ENCODE peak calls at places on chromosomes 2 and 18, in eight cellular contexts. U is keratinocyte; E is activated CD4-positive, CD25-positive, alpha-beta regulatory T cell treated with anti-CD3 and anti-CD28 coated beads, Interleukin-2, amount 50 U/mL, for 72 hours; Y is NCI-H1092 treated with DMSO at 0.1 percent for 48 hours; J is lung microvascular endothelial cell; C is GM23338; Z is AG09319; T is nucleus accumbens. B is an unnamed sample.
A peak's percentile ranks its signal among the peaks of the same experiment; 100 is the strongest.

GRCh38 chr2:23584054-23584745 is 199.2 kb downstream of the KLHL29 start:
- DNase-seq in E (no peak), T (no peak), U (no peak), C (no peak), J (no peak), Z (no peak), Y (peak; percentile 92), B (peak; percentile 92)

GRCh38 chr18:23226930-23227728 is 91.8 kb downstream of the CABLES1 start:
- DNase-seq in U (no peak), J (peak; percentile 92), E (no peak), Z (no peak), Y (no peak), C (no peak), T (no peak), B (no peak)

GRCh38 chr2:118168606-118169005 is 80.3 kb downstream of the INSIG2 start:
- DNase-seq in E (no peak), Y (no peak), Z (no peak), T (no peak), C (no peak), J (no peak), U (no peak), B (no peak)

GRCh38 chr2:165475270-165476004 is 5.9 kb downstream of the CSRNP3 start:
- DNase-seq in T (peak; percentile 22), J (no peak), E (no peak), U (no peak), Z (no peak), C (no peak), Y (no peak), B (no peak)

GRCh38 chr18:32770651-32771168 is 2.1 kb downstream of the KLHL14 start:
- DNase-seq in T (no peak), Z (no peak), U (no peak), E (no peak), J (peak; percentile 10), C (peak; percentile 51), Y (no peak), B (peak; percentile 65)

GRCh38 chr2:46024146-46024779 is 272.9 kb upstream of the EPAS1 start:
- DNase-seq in J (peak; percentile 73), Y (no peak), T (no peak), U (no peak), C (no peak), Z (no peak), E (no peak), B (no peak)

GRCh38 chr2:75053484-75054112 is 95.2 kb downstream of the POLE4 start:
- DNase-seq in C (peak; percentile 92), E (no peak), J (peak; percentile 60), Z (no peak), T (no peak), U (no peak), Y (peak; percentile 67), B (peak; percentile 52)

GRCh38 chr2:153477641-153478288 is 797 bp downstream of the RPRM start:
- DNase-seq in C (peak; percentile 62), Z (no peak), Y (peak; percentile 32), J (peak; percentile 2), T (no peak), E (no peak), U (no peak), B (no peak)

GRCh38 chr2:46650556-46651001 is 171.2 kb downstream of the TMEM247 start:
- DNase-seq in J (peak; percentile 92), U (peak; percentile 32), E (peak; percentile 47), Y (peak; percentile 61), Z (peak; percentile 73), C (peak; percentile 95), T (peak; percentile 73), B (peak; percentile 77)

GRCh38 chr2:168608796-168609195 is 152.7 kb downstream of the CERS6 start:
- DNase-seq in U (no peak), T (no peak), Y (no peak), J (no peak), Z (no peak), C (no peak), E (no peak), B (no peak)

GRCh38 chr2:212683346-212683745 is 144.7 kb upstream of the ERBB4 start:
- DNase-seq in C (no peak), T (no peak), Z (no peak), E (no peak), U (no peak), Y (no peak), J (no peak), B (no peak)

GRCh38 chr2:27992787-27993747 is 102.5 kb downstream of the BABAM2 start:
- DNase-seq in J (peak; percentile 33), Y (no peak), Z (no peak), E (no peak), U (no peak), C (peak; percentile 29), T (no peak), B (no peak)

GRCh38 chr18:45384137-45384998 is 230.9 kb upstream of the SLC14A2 start:
- DNase-seq in J (peak; percentile 59), Y (peak; percentile 80), T (peak; percentile 41), Z (no peak), C (peak; percentile 93), U (no peak), E (peak; percentile 37), B (peak; percentile 58)

GRCh38 chr2:39938035-39938835 is 159.2 kb upstream of the THUMPD2 start:
- DNase-seq in C (no peak), U (no peak), J (no peak), T (no peak), E (no peak), Y (no peak), Z (peak; percentile 29), B (no peak)

GRCh38 chr2:7673101-7673500 is 755.9 kb downstream of the RNF144A start:
- DNase-seq in Y (no peak), T (no peak), E (no peak), U (no peak), Z (no peak), J (no peak), C (no peak), B (no peak)

GRCh38 chr2:159961005-159961404 is 101.4 kb downstream of the PLA2R1 start:
- DNase-seq in U (no peak), C (no peak), Z (no peak), J (no peak), T (no peak), Y (no peak), E (no peak), B (peak; percentile 54)

GRCh38 chr2:226611196-226611943 is 188.2 kb downstream of the IRS1 start:
- DNase-seq in E (no peak), T (no peak), Z (no peak), U (no peak), C (no peak), J (no peak), Y (no peak), B (no peak)

GRCh38 chr2:180707867-180708205 is 272.6 kb upstream of the UBE2E3 start:
- DNase-seq in E (no peak), Z (peak; percentile 65), T (no peak), U (peak; percentile 73), C (no peak), Y (peak; percentile 30), J (peak; percentile 45), B (peak; percentile 87)

GRCh38 chr2:176473177-176473576 is 203.9 kb downstream of the MTX2 start:
- DNase-seq in U (peak; percentile 86), C (no peak), E (no peak), Z (no peak), T (no peak), J (peak; percentile 65), Y (no peak), B (peak; percentile 94)

GRCh38 chr2:140808211-140808610 is 1322.6 kb downstream of the LRP1B start:
- DNase-seq in Y (no peak), Z (no peak), U (no peak), T (no peak), E (no peak), J (no peak), C (no peak), B (no peak)

GRCh38 chr2:23828986-23829385 is 97.9 kb downstream of the ATAD2B start:
- DNase-seq in T (no peak), E (no peak), Z (no peak), Y (no peak), C (no peak), J (no peak), U (no peak), B (no peak)

GRCh38 chr2:240556553-240557100 is 1.2 kb downstream of the ANKMY1 start:
- DNase-seq in Z (no peak), J (peak; percentile 74), C (peak; percentile 79), Y (no peak), T (peak; percentile 45), U (no peak), E (peak; percentile 68), B (no peak)

GRCh38 chr2:47088371-47089082 is 66.6 kb downstream of the STPG4 start:
- DNase-seq in T (no peak), Y (no peak), Z (no peak), J (peak; percentile 97), U (no peak), C (peak; percentile 43), E (no peak), B (no peak)

GRCh38 chr2:85971369-85971768 is 82.6 kb upstream of the ST3GAL5 start:
- DNase-seq in J (no peak), E (no peak), Z (no peak), T (no peak), Y (no peak), C (no peak), U (no peak), B (no peak)

GRCh38 chr2:210445116-210445707 is 31.3 kb downstream of the LANCL1 start:
- DNase-seq in U (no peak), T (no peak), Y (peak; percentile 6), E (no peak), Z (no peak), C (peak; percentile 58), J (peak; percentile 31), B (peak; percentile 6)

GRCh38 chr2:233422050-233422639 is 67.9 kb downstream of the DGKD start:
- DNase-seq in Z (no peak), E (peak; percentile 56), C (no peak), Y (no peak), J (no peak), T (no peak), U (no peak), B (peak; percentile 11)

GRCh38 chr2:109601693-109602250 is 12.0 kb downstream of the SEPTIN10 start:
- DNase-seq in T (no peak), Z (no peak), E (no peak), C (no peak), U (no peak), J (peak; percentile 52), Y (no peak), B (no peak)